ENCODE peak calls at places on chromosomes 2 and 18, in four cellular contexts. F is mesendoderm, H is IMR-90, B is H1. P is an unnamed sample.

GRCh38 chr2:10548626-10549025 is 100.5 kb upstream of the ODC1 start:
- DNase-seq in F (no peak), H (peak; percentile 16), B (peak; percentile 58), P (peak; percentile 65)

GRCh38 chr2:233866479-233866878 is 1.7 kb downstream of the MSL3B start:
- DNase-seq in F (no peak), B (no peak), H (no peak), P (no peak)

GRCh38 chr2:204842731-204843490 is 297.6 kb downstream of the PARD3B start:
- DNase-seq in B (no peak), H (peak; percentile 96), F (peak; percentile 57), P (no peak)

GRCh38 chr2:158845869-158846268 is 50.8 kb downstream of the DAPL1 start:
- DNase-seq in H (no peak), F (peak; percentile 8), B (no peak), P (no peak)

GRCh38 chr2:54569745-54570296 is 113.7 kb downstream of the SPTBN1 start:
- DNase-seq in F (no peak), H (no peak), B (no peak), P (no peak)

GRCh38 chr2:67048314-67048713 is 348.8 kb upstream of the ETAA1 start:
- DNase-seq in H (no peak), F (peak; percentile 37), B (no peak), P (no peak)

GRCh38 chr2:212034841-212035585 is 503.6 kb downstream of the ERBB4 start:
- DNase-seq in F (no peak), H (peak; percentile 30), B (no peak), P (no peak)

GRCh38 chr2:5125017-5125730 is 567.0 kb upstream of the SOX11 start:
- DNase-seq in H (no peak), F (peak; percentile 37), B (no peak), P (no peak)

GRCh38 chr2:189008555-189009312 is 34.6 kb downstream of the COL3A1 start:
- DNase-seq in F (no peak), B (no peak), H (no peak), P (no peak)

GRCh38 chr18:78780719-78781600 is 198.7 kb upstream of the SALL3 start:
- DNase-seq in H (no peak), F (no peak), B (no peak), P (peak; percentile 33)

GRCh38 chr18:75207298-75208054 is 1.5 kb downstream of the PTGR3 start:
- DNase-seq in F (peak; percentile 11), H (peak; percentile 73), B (no peak), P (no peak)

GRCh38 chr2:208496129-208496528 is 89.5 kb downstream of the PTH2R start:
- DNase-seq in F (no peak), H (no peak), B (no peak), P (no peak)

GRCh38 chr2:162475661-162476060 is 131.7 kb downstream of the GCA start:
- DNase-seq in B (no peak), H (no peak), F (no peak), P (no peak)

GRCh38 chr18:38790303-38790702 is 1224.7 kb upstream of the CELF4 start:
- DNase-seq in F (peak; percentile 42), H (no peak), B (peak; percentile 47), P (peak; percentile 32)

GRCh38 chr2:5203356-5203755 is 488.8 kb upstream of the SOX11 start:
- DNase-seq in B (no peak), H (no peak), F (peak; percentile 84), P (no peak)

GRCh38 chr2:227780981-227781630 is 32.5 kb upstream of the CCL20 start:
- DNase-seq in B (no peak), H (no peak), F (no peak), P (no peak)

GRCh38 chr2:63051795-63052333 is 1.2 kb downstream of the OTX1 start:
- DNase-seq in F (peak; percentile 11), B (peak; percentile 72), H (no peak), P (peak; percentile 35)

GRCh38 chr2:216691210-216691741 is 4.1 kb downstream of the IGFBP5 start:
- DNase-seq in F (peak; percentile 89), B (no peak), H (peak; percentile 76), P (peak; percentile 77)

GRCh38 chr2:31980674-31981356 is 30.0 kb downstream of the MEMO1 start:
- DNase-seq in F (peak; percentile 62), H (peak; percentile 68), B (no peak), P (peak; percentile 33)

GRCh38 chr2:213246665-213247281 is 37.5 kb upstream of the SPAG16 start:
- DNase-seq in F (peak; percentile 40), H (peak; percentile 64), B (peak; percentile 56), P (no peak)

GRCh38 chr2:650343-651310 is 26.6 kb downstream of the TMEM18 start:
- DNase-seq in H (no peak), F (no peak), B (peak; percentile 13), P (no peak)
- H4K8ac ChIP-seq in H (no peak overlapping the region), F (no peak overlapping the region), B (no peak overlapping the region), P (no peak overlapping the region)

GRCh38 chr2:170425291-170425751 is 247.4 kb downstream of the MYO3B start:
- DNase-seq in F (no peak), B (no peak), H (peak; percentile 36), P (no peak)

GRCh38 chr2:170432823-170433222 is 254.9 kb downstream of the MYO3B start:
- DNase-seq in F (no peak), H (no peak), B (no peak), P (no peak)

GRCh38 chr2:170423919-170424318 is 246.0 kb downstream of the MYO3B start:
- DNase-seq in B (no peak), H (no peak), F (no peak), P (no peak)

DNA sequence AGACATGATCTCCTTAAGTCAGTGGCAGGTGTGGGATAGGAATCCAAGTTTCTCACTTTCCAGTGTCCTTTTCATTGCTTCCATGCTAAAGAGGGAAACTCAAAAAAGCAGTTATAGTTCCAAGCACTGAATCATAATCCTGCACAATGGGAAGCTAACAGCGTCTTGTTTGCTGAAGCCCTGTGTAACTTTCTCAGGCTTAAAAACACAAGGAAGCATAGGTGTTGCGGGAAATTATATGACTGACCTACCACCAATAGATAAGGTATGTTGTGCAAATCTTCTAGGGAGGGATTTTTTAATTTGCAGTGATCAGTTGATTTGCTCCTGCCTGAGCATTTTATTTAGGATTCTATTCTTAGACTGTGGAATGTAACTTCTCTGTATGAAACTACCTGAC is 250.9 kb downstream of the MYO3B start:
- DNase-seq in H (no peak), F (no peak), B (no peak), P (no peak)
- H4K5ac ChIP-seq in H (no peak overlapping the region), F (no peak overlapping the region), B (no peak overlapping the region), P (no peak overlapping the region)

DNA sequence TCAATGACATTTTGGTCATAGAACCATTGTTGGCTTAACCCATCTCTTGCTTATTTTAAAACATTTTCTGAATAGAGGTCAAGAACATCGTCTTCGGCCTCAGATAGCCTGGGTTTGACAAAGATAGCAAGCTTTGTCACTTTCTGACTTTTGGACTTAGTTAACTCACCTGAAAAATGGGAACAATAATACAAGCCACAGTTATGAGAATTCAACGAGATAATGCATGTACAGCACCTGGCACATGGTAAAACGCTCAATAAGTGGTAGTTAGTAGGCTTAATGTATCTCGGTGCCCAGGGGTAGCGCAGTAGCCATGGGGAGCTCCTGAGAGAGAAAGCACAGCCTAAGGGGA is 446 bp upstream of the COPS7B start:
- DNase-seq in H (no peak), F (no peak), B (no peak), P (no peak)
- H4K8ac ChIP-seq in H (peak overlapping the region; percentile 100), F (no peak overlapping the region), B (peak overlapping the region; percentile 96), P (peak overlapping the region; percentile 27)

GRCh38 chr18:47247036-47247832 is 4.2 kb downstream of the SKOR2 start:
- DNase-seq in B (peak; percentile 83), H (no peak), F (peak; percentile 76), P (peak; percentile 75)

GRCh38 chr18:47246027-47246971 is 5.2 kb downstream of the SKOR2 start:
- DNase-seq in F (no peak), B (peak; percentile 77), H (no peak), P (peak; percentile 43)

GRCh38 chr18:47248610-47249343 is 2.7 kb downstream of the SKOR2 start:
- DNase-seq in B (peak; percentile 63), H (no peak), F (no peak), P (peak; percentile 66)

GRCh38 chr18:47247833-47248609 is 3.4 kb downstream of the SKOR2 start:
- DNase-seq in F (no peak), H (no peak), B (peak; percentile 62), P (peak; percentile 46)

GRCh38 chr18:47244041-47244440 is 7.4 kb downstream of the SKOR2 start:
- DNase-seq in H (no peak), F (no peak), B (no peak), P (no peak)
- H4K5ac ChIP-seq in H (no peak overlapping the region), F (no peak overlapping the region), B (no peak overlapping the region), P (no peak overlapping the region)

GRCh38 chr2:24083567-24084385 is 858 bp downstream of the TP53I3 start:
- DNase-seq in H (peak; percentile 79), B (no peak), F (peak; percentile 95), P (peak; percentile 89)

GRCh38 chr2:24086241-24086640 is 1.6 kb upstream of the TP53I3 start:
- DNase-seq in F (no peak), H (no peak), B (no peak), P (no peak)

GRCh38 chr2:24087032-24087431 is 2.4 kb upstream of the TP53I3 start:
- DNase-seq in H (no peak), B (no peak), F (no peak), P (no peak)

GRCh38 chr2:24082787-24083566 is 1.7 kb downstream of the TP53I3 start:
- DNase-seq in B (no peak), H (no peak), F (no peak), P (peak; percentile 14)

GRCh38 chr2:24084386-24085375 is at the start of gene TP53I3:
- DNase-seq in B (peak; percentile 97), H (peak; percentile 84), F (peak; percentile 95), P (peak; percentile 96)
- H4K8ac ChIP-seq in B (peak within 1 kb of the TSS; percentile 99), H (peak within 1 kb of the TSS; percentile 74), F (no peak within 1 kb of the TSS), P (no peak within 1 kb of the TSS)

DNA sequence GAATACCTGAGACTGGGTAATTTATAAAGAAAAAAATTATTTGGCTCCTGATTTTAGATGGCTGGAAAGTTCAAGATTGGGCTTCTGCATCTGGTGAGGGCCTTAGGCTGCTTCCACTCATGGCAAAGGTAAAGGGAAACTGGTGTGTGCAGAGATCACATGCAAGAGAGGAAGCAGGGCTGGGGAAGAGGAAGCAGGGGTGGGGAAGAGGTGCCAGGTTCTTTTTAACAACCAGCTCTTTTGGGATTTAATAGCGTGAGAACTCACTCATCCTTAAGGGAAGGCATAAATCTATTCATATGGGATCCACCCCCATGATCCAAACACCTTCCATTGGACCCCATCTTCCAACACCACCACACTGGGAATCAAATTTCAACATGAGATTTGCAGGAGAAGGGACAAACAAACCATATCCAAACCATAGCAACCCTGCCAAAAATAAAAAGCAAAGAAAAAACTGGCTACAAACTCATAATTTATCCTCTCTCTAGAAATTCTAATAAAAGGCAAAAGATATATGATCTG is 30.4 kb downstream of the PRKRA start:
- DNase-seq in H (no peak), F (no peak), B (no peak), P (no peak)
- H4K5ac ChIP-seq in H (no peak overlapping the region), F (no peak overlapping the region), B (no peak overlapping the region), P (no peak overlapping the region)

GRCh38 chr2:127635380-127636237 is 10.3 kb upstream of the GPR17 start:
- DNase-seq in B (no peak), F (no peak), H (no peak), P (no peak)
- H4K8ac ChIP-seq in B (peak overlapping the region; percentile 40), F (no peak overlapping the region), H (no peak overlapping the region), P (no peak overlapping the region)

GRCh38 chr2:121052507-121052906 is 232.5 kb downstream of the TFCP2L1 start:
- DNase-seq in F (no peak), H (no peak), B (no peak), P (no peak)
- H4K5ac ChIP-seq in F (no peak overlapping the region), H (no peak overlapping the region), B (no peak overlapping the region), P (no peak overlapping the region)

P was measured in H9.